ENCODE peak calls at places on chromosomes 6 and 20, in seven cellular contexts. G is cardiac fibroblast, M is tibial artery, N is mesothelial cell of epicardium, K is heart left ventricle, B is lung, J is GM12864. V is an unnamed sample.

GRCh38 chr20:21554985-21555384 is 41.1 kb upstream of the NKX2-2 start:
- DNase-seq in J (no peak), B (no peak), K (no peak), N (no peak), M (no peak), G (no peak), V (no peak)

GRCh38 chr20:62500237-62500864 is 24.6 kb upstream of the GATA5 start:
- DNase-seq in K (peak), G (peak), B (peak), M (peak), J (peak), N (peak), V (peak)

GRCh38 chr6:4316867-4317400 is 181.6 kb upstream of the ECI2 start:
- DNase-seq in J (no peak), B (no peak), K (peak), N (no peak), G (peak), M (peak), V (no peak)

GRCh38 chr20:46951405-46951804 is 56.8 kb downstream of the EYA2 start:
- DNase-seq in J (no peak), K (no peak), G (no peak), N (no peak), B (no peak), M (no peak), V (no peak)

GRCh38 chr6:95087394-95088097 is 489.8 kb upstream of the MANEA start:
- DNase-seq in J (no peak), K (no peak), M (no peak), B (no peak), N (no peak), G (peak), V (no peak)

GRCh38 chr6:169972736-169973135 is 221.3 kb downstream of the ERMARD start:
- DNase-seq in G (no peak), K (no peak), J (no peak), M (no peak), B (no peak), N (no peak), V (no peak)

GRCh38 chr20:1810926-1811620 is 84.1 kb upstream of the SIRPA start:
- DNase-seq in G (peak), B (no peak), M (peak), N (no peak), K (peak), J (no peak), V (no peak)

GRCh38 chr6:56771189-56771588 is 128.5 kb upstream of the DST start:
- DNase-seq in N (no peak), K (no peak), J (no peak), M (no peak), B (no peak), G (no peak), V (no peak)

GRCh38 chr6:167711784-167712183 is 114.9 kb upstream of the AFDN start:
- DNase-seq in B (no peak), N (no peak), J (no peak), M (no peak), G (no peak), K (no peak), V (no peak)

GRCh38 chr6:162211777-162212176 is 515.8 kb downstream of the PRKN start:
- DNase-seq in M (no peak), J (no peak), G (no peak), B (no peak), K (no peak), N (no peak), V (no peak)

GRCh38 chr20:49832632-49833327 is 20.2 kb downstream of the SLC9A8 start:
- DNase-seq in B (no peak), M (no peak), N (no peak), G (peak), J (no peak), K (no peak), V (no peak)

GRCh38 chr6:4612636-4613171 is 163.5 kb upstream of the CDYL start:
- DNase-seq in G (peak), K (peak), J (no peak), N (no peak), M (peak), B (no peak), V (no peak)

GRCh38 chr20:51749674-51750036 is 18.5 kb downstream of the ATP9A start:
- DNase-seq in K (no peak), B (no peak), M (peak), N (no peak), G (peak), J (no peak), V (no peak)

GRCh38 chr20:38286586-38287502 is 17.1 kb upstream of the BPI start:
- DNase-seq in N (no peak), J (no peak), G (no peak), K (peak), B (no peak), M (no peak), V (no peak)

GRCh38 chr20:62044671-62045070 is 21.0 kb downstream of the TAF4 start:
- DNase-seq in B (no peak), N (no peak), M (no peak), G (no peak), J (no peak), K (peak), V (no peak)

GRCh38 chr6:24899647-24900325 is 36.0 kb downstream of the RIPOR2 start:
- DNase-seq in G (peak), K (no peak), M (no peak), N (no peak), B (no peak), J (no peak), V (no peak)

GRCh38 chr20:57498425-57499400 is 26.2 kb downstream of the CTCFL start:
- DNase-seq in G (peak), B (no peak), K (peak), N (no peak), J (no peak), M (no peak), V (no peak)

GRCh38 chr6:157787080-157787479 is 36.0 kb upstream of the SNX9 start:
- DNase-seq in B (no peak), N (no peak), M (no peak), K (no peak), G (peak), J (no peak), V (no peak)

GRCh38 chr6:7271205-7271534 is 41.8 kb downstream of the SSR1 start:
- DNase-seq in N (no peak), B (no peak), K (no peak), J (no peak), G (no peak), M (no peak), V (no peak)

GRCh38 chr6:154537486-154537885 is 27.0 kb upstream of the CNKSR3 start:
- DNase-seq in N (no peak), G (no peak), M (no peak), K (no peak), J (no peak), B (no peak), V (no peak)

GRCh38 chr6:170031684-170032121 is 259.2 kb downstream of the DLL1 start:
- DNase-seq in B (no peak), N (peak), M (peak), G (no peak), J (no peak), K (no peak), V (no peak)

GRCh38 chr20:24951536-24952047 is 2.5 kb downstream of the CST7 start:
- DNase-seq in K (no peak), M (no peak), B (no peak), G (no peak), J (no peak), N (no peak), V (no peak)

GRCh38 chr6:133632206-133632605 is 256.7 kb upstream of the TCF21 start:
- DNase-seq in B (no peak), M (no peak), N (no peak), G (peak), K (no peak), J (no peak), V (no peak)

GRCh38 chr6:169981051-169981450 is 229.6 kb downstream of the ERMARD start:
- DNase-seq in M (no peak), K (no peak), G (no peak), N (no peak), J (no peak), B (no peak), V (no peak)

GRCh38 chr6:55734256-55734655 is 141.1 kb downstream of the BMP5 start:
- DNase-seq in J (no peak), B (no peak), K (no peak), G (no peak), M (no peak), N (no peak), V (no peak)

GRCh38 chr6:156943167-156943566 is 166.0 kb downstream of the ARID1B start:
- DNase-seq in G (no peak), M (no peak), K (no peak), N (no peak), B (no peak), J (no peak), V (no peak)

GRCh38 chr6:147390909-147391536 is 117.5 kb upstream of the SAMD5 start:
- DNase-seq in J (no peak), K (no peak), M (no peak), G (peak), B (no peak), N (no peak), V (no peak)

GRCh38 chr20:53785320-53785719 is 191.7 kb upstream of the ZNF217 start:
- DNase-seq in G (no peak), J (no peak), N (no peak), B (no peak), K (no peak), M (no peak), V (no peak)

GRCh38 chr6:151389640-151390275 is 1.6 kb downstream of the ZBTB2 start:
- DNase-seq in M (peak), K (peak), J (no peak), N (no peak), G (peak), B (peak), V (peak)

GRCh38 chr6:166493427-166494100 is 92.9 kb downstream of the RAMACL start:
- DNase-seq in M (no peak), B (no peak), G (no peak), K (peak), J (no peak), N (no peak), V (no peak)

GRCh38 chr20:16175322-16175721 is 397.9 kb downstream of the KIF16B start:
- DNase-seq in N (no peak), M (no peak), J (peak), G (no peak), K (no peak), B (no peak), V (no peak)

GRCh38 chr6:113630738-113631535 is 226.2 kb upstream of the MARCKS start:
- DNase-seq in J (peak), G (peak), B (no peak), M (peak), N (no peak), K (peak), V (peak)

GRCh38 chr20:14512856-14513255 is 175.4 kb upstream of the FLRT3 start:
- DNase-seq in N (no peak), M (no peak), J (no peak), G (peak), K (no peak), B (no peak), V (no peak)

GRCh38 chr6:39189915-39190544 is 39.2 kb downstream of the KCNK5 start:
- DNase-seq in K (no peak), M (peak), B (peak), G (peak), N (no peak), J (no peak), V (peak)

GRCh38 chr6:23244300-23244699 is 674.9 kb downstream of the HDGFL1 start:
- DNase-seq in K (no peak), B (no peak), G (peak), N (no peak), M (no peak), J (no peak), V (no peak)

GRCh38 chr20:17674722-17675518 is 7.1 kb downstream of the RRBP1 start:
- DNase-seq in K (no peak), M (peak), J (no peak), N (no peak), G (peak), B (no peak), V (no peak)

GRCh38 chr6:134007077-134007476 is 45.3 kb downstream of the SLC2A12 start:
- DNase-seq in K (no peak), B (peak), G (no peak), J (no peak), M (no peak), N (no peak), V (no peak)

GRCh38 chr6:43274916-43275597 is 23.0 kb upstream of the SLC22A7 start:
- DNase-seq in B (no peak), J (no peak), K (no peak), M (no peak), N (no peak), G (no peak), V (peak)

GRCh38 chr6:33958208-33958862 is 154.5 kb upstream of the MLN start:
- DNase-seq in K (no peak), M (no peak), J (no peak), G (no peak), B (no peak), N (no peak), V (no peak)
- TF ChIP-seq CTCF in K (peak), M (no peak), J (peak), G (no peak), B (no peak), N (no peak), V (peak)

GRCh38 chr6:32148289-32148688 is 3.5 kb downstream of the PRRT1 start:
- DNase-seq in J (no peak), N (no peak), G (no peak), B (no peak), M (no peak), K (no peak), V (no peak)

GRCh38 chr6:32149932-32150920 is 1.5 kb downstream of the PRRT1 start:
- DNase-seq in K (no peak), M (no peak), B (no peak), J (no peak), N (no peak), G (no peak), V (no peak)

GRCh38 chr6:32149577-32149845 is 2.2 kb downstream of the PRRT1 start:
- DNase-seq in G (no peak), M (no peak), N (no peak), K (no peak), J (no peak), B (no peak), V (no peak)

GRCh38 chr6:32147401-32148132 is 4.2 kb downstream of the PRRT1 start:
- DNase-seq in K (no peak), J (no peak), G (no peak), N (no peak), B (no peak), M (no peak), V (no peak)

DNA sequence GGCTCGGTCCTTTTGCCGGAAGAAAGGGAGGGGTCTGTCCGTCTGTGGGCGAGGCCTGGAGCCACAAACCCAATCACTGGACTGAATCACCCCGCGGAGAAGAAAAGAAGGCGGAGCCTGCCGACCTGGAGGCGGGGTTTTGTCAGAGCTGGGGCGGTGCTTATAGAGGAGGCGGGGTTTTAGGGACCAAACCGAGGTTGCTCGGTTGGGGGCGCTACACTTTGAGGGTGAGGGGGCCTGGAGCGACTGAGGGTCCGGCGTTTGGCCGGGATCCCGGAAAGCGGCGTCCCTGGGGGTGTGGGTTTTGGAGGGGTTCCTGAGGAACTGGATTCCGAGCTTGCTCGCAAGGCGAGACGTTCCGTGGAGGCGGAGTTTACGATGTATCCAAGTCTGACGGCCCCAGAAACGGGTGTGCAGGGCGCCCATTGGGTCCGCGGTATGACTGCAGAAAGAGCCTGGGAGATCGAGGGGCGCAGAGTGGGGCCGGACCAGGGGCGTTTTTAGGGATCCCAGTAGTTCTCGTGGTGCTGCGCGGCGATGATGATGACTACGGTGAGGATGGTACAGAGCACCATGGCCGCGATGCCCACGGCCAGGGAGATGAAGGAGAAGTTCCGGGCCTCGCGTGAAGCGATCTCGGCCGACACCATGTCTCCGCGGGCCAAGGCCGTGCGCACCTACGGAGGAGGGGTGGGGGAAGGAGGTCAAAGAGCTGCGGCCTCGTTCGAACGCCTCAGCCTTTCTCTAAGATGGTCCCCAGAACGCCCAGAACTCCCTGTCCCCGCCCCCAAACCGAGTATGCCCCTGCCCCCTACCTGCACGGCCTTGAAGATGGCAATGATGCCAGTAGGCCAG is 2.8 kb downstream of the PRRT1 start:
- DNase-seq in M (peak), K (peak), N (no peak), G (no peak), B (peak), J (no peak), V (no peak)
- TF ChIP-seq CTCF in M (no peak), K (peak), N (no peak), G (no peak), B (no peak), J (no peak), V (no peak)

GRCh38 chr20:10448270-10449156 is 13.4 kb downstream of the SLX4IP start:
- DNase-seq in B (no peak), N (no peak), G (peak), M (no peak), J (no peak), K (no peak), V (no peak)
- TF ChIP-seq CTCF in B (no peak), N (no peak), G (no peak), M (no peak), J (no peak), K (no peak), V (no peak)

DNA sequence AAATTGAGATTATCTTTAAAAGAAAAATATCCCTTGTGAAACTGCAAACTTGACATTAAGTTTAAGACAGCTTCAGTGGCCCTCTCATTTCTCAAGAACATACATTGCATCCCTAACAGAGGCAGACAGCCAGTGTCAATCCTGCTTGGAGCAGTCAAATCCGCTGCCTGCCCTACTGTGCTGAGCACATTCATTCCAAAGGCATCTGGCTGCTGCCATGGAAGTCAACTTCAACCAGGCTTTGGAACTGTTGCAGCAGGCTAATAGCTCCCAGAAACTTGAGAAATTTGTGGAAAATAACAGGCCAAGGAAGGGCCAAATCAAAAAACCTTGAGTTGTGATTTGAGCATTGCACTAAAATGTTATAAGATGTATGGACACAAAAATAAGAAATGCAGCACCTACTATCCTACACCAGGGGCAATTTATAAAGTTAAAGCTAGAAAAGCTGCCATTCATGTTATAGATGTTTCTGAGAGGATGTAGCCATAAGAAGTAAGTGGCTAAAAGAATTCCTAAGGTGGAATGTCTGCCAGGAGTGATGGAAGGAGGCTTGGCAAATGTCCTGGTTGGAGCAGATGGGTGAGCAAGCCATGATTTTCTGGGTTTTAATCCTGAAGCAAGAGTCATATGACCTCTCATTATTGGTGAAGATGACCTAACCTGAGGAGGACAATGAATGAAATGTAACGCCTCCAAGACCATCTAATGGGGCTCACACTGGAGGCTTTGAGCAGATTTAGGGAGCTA is 31.5 kb upstream of the HAO1 start:
- DNase-seq in K (no peak), G (no peak), J (no peak), M (no peak), B (no peak), N (no peak), V (no peak)
- TF ChIP-seq CTCF in K (no peak), G (no peak), J (no peak), M (no peak), B (no peak), N (no peak), V (no peak)

GRCh38 chr6:37137201-37137880 is 32.6 kb upstream of the PIM1 start:
- DNase-seq in G (peak), B (no peak), M (no peak), N (peak), J (no peak), K (peak), V (peak)
- TF ChIP-seq CTCF in G (no peak), B (no peak), M (no peak), N (no peak), J (no peak), K (no peak), V (no peak)

DNA sequence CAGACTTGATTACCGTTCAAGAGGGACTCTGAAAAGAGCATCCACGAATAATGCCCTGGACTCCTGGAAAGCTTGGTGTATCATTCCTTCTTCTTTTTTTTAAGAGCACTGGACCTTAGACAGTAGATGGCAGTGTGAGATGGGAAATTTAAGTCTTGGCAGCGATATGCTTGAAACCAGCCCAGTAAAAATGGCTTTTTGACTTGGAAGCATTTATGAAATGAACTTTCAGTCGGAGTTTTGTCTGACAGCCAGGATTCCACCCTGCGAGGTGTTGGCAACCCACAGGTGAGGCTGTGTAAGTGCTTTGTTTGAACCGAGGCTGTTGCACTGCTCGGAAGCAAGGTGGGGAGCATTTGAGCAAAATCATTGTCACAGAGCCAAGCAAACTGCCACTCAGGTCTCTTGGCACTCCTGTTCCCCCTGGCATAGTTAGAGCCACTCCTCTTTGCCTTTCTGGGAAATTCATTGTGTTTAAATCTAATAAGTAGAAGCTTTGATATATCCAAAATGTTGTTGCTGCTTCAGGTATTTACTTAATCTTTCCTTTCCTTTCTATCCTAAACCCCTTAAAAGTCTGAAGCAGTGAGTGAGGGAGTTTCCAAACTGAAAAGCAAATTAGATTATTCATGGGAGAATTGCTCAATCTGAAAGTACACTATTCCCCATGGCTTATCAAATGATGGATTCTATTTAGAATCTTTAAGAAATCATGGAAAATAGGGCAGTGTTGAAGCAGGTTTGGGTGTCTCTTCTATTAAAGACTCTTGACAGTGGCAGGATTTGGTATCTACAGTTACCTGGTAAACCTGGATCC is 272.8 kb upstream of the SLC35B3 start:
- DNase-seq in J (no peak), K (no peak), N (no peak), M (no peak), G (no peak), B (peak), V (no peak)
- TF ChIP-seq CTCF in J (no peak), K (peak), N (no peak), M (no peak), G (no peak), B (peak), V (peak)